ENCODE peak calls at places on chromosomes 16 and 17, in five cellular contexts. H is GM12878, W is HCT116, S is K562, T is HepG2. C is an unnamed sample.

GRCh38 chr16:57871457-57871856 is 69.2 kb upstream of the KIFC3 start:
- DNase-seq in H (no peak), W (no peak), S (no peak), T (no peak), C (no peak)

GRCh38 chr17:41734139-41734948 is at the start of gene HAP1:
- DNase-seq in H (no peak), W (no peak), S (no peak), T (no peak), C (peak; percentile 83)

GRCh38 chr16:19488213-19488640 is 33.7 kb downstream of the GDE1 start:
- DNase-seq in H (no peak), W (no peak), S (peak; percentile 91), T (no peak), C (no peak)

GRCh38 chr17:73482251-73482661 is 162.0 kb downstream of the SDK2 start:
- DNase-seq in H (no peak), W (no peak), S (no peak), T (no peak), C (no peak)

GRCh38 chr17:1724869-1725641 is 551 bp downstream of the WDR81 start:
- DNase-seq in H (no peak), W (no peak), S (no peak), T (no peak), C (peak; percentile 81)

GRCh38 chr17:15955793-15956541 is 11.0 kb downstream of the ADORA2B start:
- DNase-seq in H (no peak), W (no peak), S (peak; percentile 78), T (no peak), C (no peak)

GRCh38 chr16:86953631-86954465 is 363.3 kb downstream of the C16orf95 start:
- DNase-seq in H (no peak), W (no peak), S (no peak), T (no peak), C (no peak)

GRCh38 chr17:3710951-3711383 is 12.7 kb upstream of the HASPIN start:
- DNase-seq in H (peak; percentile 100), W (no peak), S (no peak), T (no peak), C (no peak)

GRCh38 chr17:77372444-77373297 is 231.9 kb downstream of the SEC14L1 start:
- DNase-seq in H (no peak), W (no peak), S (peak; percentile 89), T (peak; percentile 94), C (peak; percentile 98)

GRCh38 chr17:40726919-40727318 is 23.4 kb upstream of the KRT24 start:
- DNase-seq in H (no peak), W (peak; percentile 16), S (no peak), T (peak; percentile 35), C (no peak)

GRCh38 chr16:28834873-28835863 is 11.0 kb downstream of the TUFM start:
- DNase-seq in H (no peak), W (no peak), S (no peak), T (no peak), C (no peak)

GRCh38 chr17:2901582-2901981 is 105.3 kb downstream of the RAP1GAP2 start:
- DNase-seq in H (no peak), W (no peak), S (no peak), T (no peak), C (peak; percentile 74)

GRCh38 chr16:10617662-10618420 is 37.4 kb upstream of the EMP2 start:
- DNase-seq in H (no peak), W (no peak), S (no peak), T (no peak), C (no peak)

GRCh38 chr17:68353121-68353521 is 61.8 kb downstream of the ARSG start:
- DNase-seq in H (no peak), W (no peak), S (no peak), T (no peak), C (no peak)

GRCh38 chr16:7861891-7862585 is 529.4 kb downstream of the RBFOX1 start:
- DNase-seq in H (no peak), W (no peak), S (no peak), T (no peak), C (no peak)

GRCh38 chr17:18074566-18075272 is 13.0 kb upstream of the DRG2 start:
- DNase-seq in H (no peak), W (no peak), S (peak; percentile 45), T (peak; percentile 61), C (peak; percentile 61)

GRCh38 chr17:54102246-54102645 is 279.5 kb downstream of the KIF2B start:
- DNase-seq in H (no peak), W (no peak), S (no peak), T (no peak), C (no peak)

DNA sequence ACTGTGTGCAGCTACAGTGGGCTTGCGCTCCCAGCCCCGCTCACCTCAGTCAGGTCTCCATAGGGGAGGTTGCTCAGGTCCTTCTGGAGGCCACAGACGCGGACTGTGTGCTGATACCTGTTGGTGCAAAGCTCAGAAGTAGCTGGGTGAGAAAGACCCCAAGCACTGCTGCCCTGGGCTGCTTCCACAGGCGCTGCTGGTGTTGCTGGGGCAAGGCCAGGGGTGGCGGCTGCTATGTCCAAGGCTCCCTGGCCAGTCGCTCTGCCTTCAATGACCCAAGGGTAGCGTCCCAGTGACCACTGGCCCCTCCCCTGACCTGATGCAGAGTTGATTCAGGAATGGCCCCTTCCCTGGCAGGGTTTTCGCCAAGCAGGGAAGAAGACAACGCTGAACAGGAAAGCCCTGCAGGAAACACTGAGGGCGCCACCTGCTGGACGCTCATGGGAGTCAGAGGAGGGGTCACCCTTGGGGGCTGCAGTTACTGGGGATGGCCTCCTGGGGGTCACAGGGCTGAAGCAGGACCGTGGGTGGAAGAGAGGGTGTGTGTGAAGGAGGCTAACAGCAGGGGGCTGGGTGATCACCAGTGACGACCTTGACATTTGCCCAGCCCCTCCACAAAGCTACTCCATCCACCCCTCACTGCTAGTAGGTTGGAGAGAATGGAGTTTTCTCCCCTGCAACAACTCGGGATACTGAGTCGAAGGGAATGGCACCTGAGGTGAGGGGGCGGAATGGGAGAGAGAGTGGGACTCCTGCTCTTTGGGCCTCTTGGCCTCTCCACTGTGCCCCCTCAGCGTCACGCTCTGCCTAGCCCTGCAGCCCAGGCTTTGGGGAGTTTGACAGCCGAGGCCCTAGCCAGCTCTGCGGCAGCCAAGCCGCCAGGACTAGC is 38.3 kb downstream of the ABCC12 start:
- DNase-seq in H (no peak), W (peak; percentile 56), S (peak; percentile 81), T (peak; percentile 81), C (peak; percentile 92)
- TF ChIP-seq ZBTB33 in H (no peak), W (no peak), S (no peak), T (peak; percentile 30), C (no peak)

GRCh38 chr17:80474231-80474932 is 2.0 kb downstream of the NPTX1 start:
- DNase-seq in H (no peak), W (peak; percentile 58), S (peak; percentile 40), T (no peak), C (peak; percentile 79)
- TF ChIP-seq ZBTB33 in H (no peak), W (no peak), S (no peak), T (no peak), C (no peak)

GRCh38 chr16:84379008-84379730 is 10.8 kb downstream of the ATP2C2 start:
- DNase-seq in H (no peak), W (no peak), S (no peak), T (no peak), C (no peak)
- TF ChIP-seq ZBTB33 in H (no peak), W (no peak), S (no peak), T (no peak), C (no peak)

GRCh38 chr17:50194441-50195195 is 6.8 kb downstream of the COL1A1 start:
- DNase-seq in H (no peak), W (no peak), S (no peak), T (no peak), C (no peak)

GRCh38 chr17:50198026-50198669 is 3.3 kb downstream of the COL1A1 start:
- DNase-seq in H (no peak), W (peak; percentile 52), S (peak; percentile 67), T (peak; percentile 72), C (peak; percentile 89)

GRCh38 chr17:50195196-50195865 is 6.1 kb downstream of the COL1A1 start:
- DNase-seq in H (no peak), W (no peak), S (no peak), T (no peak), C (no peak)

GRCh38 chr17:50196036-50196435 is 5.4 kb downstream of the COL1A1 start:
- DNase-seq in H (no peak), W (no peak), S (no peak), T (no peak), C (no peak)

DNA sequence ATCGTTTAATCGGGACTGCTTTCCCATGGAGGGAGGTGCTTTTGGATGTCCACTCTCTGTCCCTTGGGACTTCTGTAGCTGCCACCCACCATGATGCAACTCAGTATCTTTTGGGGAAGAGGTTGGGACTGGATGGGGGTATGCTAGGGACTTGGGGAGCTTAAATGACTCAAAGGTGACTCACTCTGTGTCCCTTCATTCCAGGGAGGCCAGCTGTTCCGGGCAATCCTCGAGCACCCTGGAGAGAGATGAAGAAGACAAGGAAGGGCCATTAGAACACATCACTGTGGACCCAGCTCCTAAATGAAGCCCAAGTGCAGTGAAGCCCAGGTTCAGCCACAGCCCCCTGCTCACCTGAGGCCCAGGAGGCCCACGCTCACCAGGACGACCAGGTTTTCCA is 4.6 kb downstream of the COL1A1 start:
- DNase-seq in H (no peak), W (no peak), S (no peak), T (no peak), C (no peak)
- TF ChIP-seq ZBTB33 in H (no peak), W (no peak), S (no peak), T (no peak), C (no peak)

DNA sequence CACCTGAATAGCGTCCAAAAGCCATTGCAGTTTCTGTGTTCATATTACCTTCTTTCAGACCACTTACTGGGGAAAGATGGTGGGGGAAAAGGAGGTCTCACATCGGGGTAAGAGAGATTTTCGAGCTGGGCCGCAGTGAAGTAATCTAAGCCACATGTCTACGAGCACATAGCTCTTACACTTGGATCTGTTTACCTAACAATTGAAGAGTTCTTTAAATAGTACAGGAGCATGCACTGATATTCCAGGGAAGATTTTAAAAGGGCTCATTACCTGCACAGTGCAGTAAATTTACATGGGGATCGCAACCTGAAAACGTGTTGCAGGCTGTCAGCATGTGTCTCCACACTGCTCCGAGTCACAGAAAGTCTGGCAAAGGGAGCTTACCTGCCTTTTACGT is 12.6 kb downstream of the MAF start:
- DNase-seq in H (no peak), W (no peak), S (no peak), T (no peak), C (peak; percentile 39)
- TF ChIP-seq ZBTB33 in H (no peak), W (no peak), S (no peak), T (no peak), C (no peak)

GRCh38 chr17:19955099-19955498 is 22.5 kb downstream of the AKAP10 start:
- DNase-seq in H (no peak), W (no peak), S (no peak), T (no peak), C (no peak)

DNA sequence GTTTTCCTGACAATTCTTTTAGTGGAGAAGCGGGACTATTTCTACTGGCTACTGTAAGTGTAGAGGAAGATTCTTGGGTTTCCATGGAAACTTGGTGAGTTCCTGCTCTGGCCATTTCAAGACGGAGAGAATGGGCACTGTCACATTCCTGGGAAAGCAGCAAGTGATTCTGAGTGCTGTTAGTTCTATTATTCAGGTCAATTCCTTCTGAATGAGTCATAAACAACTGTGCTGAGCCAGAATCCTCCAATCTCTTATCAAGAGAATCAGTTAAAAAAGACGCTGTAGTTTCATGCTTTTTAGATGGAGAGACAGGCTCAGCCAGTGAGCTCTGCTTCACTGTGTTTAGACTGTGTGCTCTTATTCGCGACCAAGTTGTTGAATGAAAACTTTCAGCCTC is 19.6 kb downstream of the AKAP10 start:
- DNase-seq in H (no peak), W (peak; percentile 32), S (peak; percentile 7), T (peak; percentile 31), C (peak; percentile 14)
- TF ChIP-seq ZBTB33 in H (no peak), W (no peak), S (no peak), T (no peak), C (no peak)